ENCODE peak calls at places on chromosomes 3 and 15, in nine cellular contexts. S is heart left ventricle; Y is tibial nerve; R is tibial artery; N is CD8-positive, alpha-beta T cell; V is fibroblast of lung; M is HCT116; U is heart right ventricle; I is uterus. H is an unnamed sample. For H3K4me1 and H3K36me3, the result is how much of the 10 kb centered on the place peaks cover.

GRCh38 chr15:90845201-90845949 is 23.0 kb upstream of the FURIN start:
- DNase-seq in I (no peak), V (peak), N (no peak), U (no peak), R (no peak), S (peak), M (no peak), Y (no peak), H (peak)

GRCh38 chr15:92021765-92022164 is 168.3 kb downstream of the SLCO3A1 start:
- DNase-seq in U (no peak), S (no peak), V (no peak), Y (no peak), N (no peak), I (no peak), R (no peak), M (no peak), H (no peak)

GRCh38 chr3:124800511-124801374 is 70.5 kb downstream of the UMPS start:
- DNase-seq in V (peak), S (peak), N (no peak), I (peak), U (peak), M (no peak), R (no peak), Y (no peak), H (peak)

GRCh38 chr3:32276279-32276841 is 37.9 kb downstream of the CMTM8 start:
- DNase-seq in Y (no peak), M (no peak), V (no peak), S (no peak), I (no peak), R (no peak), U (no peak), N (no peak), H (no peak)

GRCh38 chr3:26622634-26623408 is at the start of gene LRRC3B:
- DNase-seq in U (no peak), I (no peak), S (no peak), N (no peak), M (no peak), V (no peak), Y (no peak), R (no peak), H (peak)

GRCh38 chr3:171790898-171791694 is 19.2 kb downstream of the PLD1 start:
- DNase-seq in I (no peak), Y (no peak), M (no peak), N (no peak), V (peak), R (no peak), S (no peak), U (no peak), H (no peak)

GRCh38 chr15:66928784-66929183 is 136.6 kb upstream of the SMAD3 start:
- DNase-seq in R (no peak), S (no peak), Y (no peak), V (no peak), N (no peak), I (no peak), U (no peak), M (no peak), H (no peak)

GRCh38 chr3:163490119-163490518 is 1588.2 kb downstream of the SI start:
- DNase-seq in Y (no peak), S (no peak), U (no peak), I (no peak), N (no peak), R (no peak), V (peak), M (peak), H (peak)

DNA sequence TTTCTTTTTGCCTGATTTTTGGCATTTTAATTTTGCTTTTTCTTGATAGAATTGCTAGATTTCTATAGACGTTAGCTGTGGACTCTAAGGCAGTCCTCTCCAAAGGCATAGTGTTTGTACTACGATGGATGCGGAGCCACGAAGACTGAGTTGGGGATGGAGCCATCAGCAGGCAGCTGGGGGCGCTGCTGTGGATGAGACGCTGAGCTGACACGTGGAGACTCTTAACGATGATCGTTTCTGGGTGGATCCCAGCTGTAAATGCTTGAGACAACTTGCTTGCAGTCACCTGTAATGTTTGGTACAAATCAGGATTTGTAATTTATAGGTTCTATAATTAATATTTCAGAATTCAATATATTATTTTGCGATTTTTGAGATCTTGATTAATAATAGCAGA is 13.3 kb upstream of the PPP1R2 start:
- DNase-seq in I (no peak), U (no peak), N (peak), V (no peak), M (no peak), S (no peak), R (no peak), Y (no peak), H (peak)
- TF ChIP-seq CTCF in I (no peak), U (peak), N (peak), V (peak), M (peak), S (no peak), R (no peak), Y (no peak), H (peak)

DNA sequence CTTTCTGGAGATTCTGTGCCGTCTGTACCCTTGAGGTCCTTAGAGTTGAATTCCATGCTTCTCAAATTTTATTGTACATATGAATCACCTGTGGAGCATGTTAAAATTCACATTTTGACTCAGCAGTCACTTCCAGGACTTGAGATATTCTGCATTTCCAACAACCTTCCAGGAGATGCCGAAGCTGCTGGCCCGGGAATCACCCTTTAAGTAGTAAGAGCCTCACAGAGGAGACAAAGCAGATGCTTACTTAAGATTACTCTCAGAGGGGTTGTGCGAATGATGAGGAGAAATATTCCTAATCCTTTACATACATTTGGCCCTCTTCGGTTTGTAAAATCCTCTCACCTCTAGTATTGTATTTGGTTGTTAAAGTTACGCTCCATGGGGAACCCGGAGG is 159.9 kb upstream of the BHLHE40 start:
- DNase-seq in S (no peak), Y (no peak), R (no peak), V (no peak), U (no peak), I (no peak), M (no peak), N (no peak), H (no peak)
- H3K4me1 ChIP-seq in S (under half), Y (under half), R (under half), V (under half), U (under half), I (under half), M (under half), N (under half), H (under half)

GRCh38 chr15:93047621-93048425 is 41.2 kb downstream of the RGMA start:
- DNase-seq in M (no peak), Y (no peak), S (no peak), U (no peak), R (no peak), I (no peak), V (no peak), N (peak), H (no peak)

GRCh38 chr15:93049914-93050534 is 39.0 kb downstream of the RGMA start:
- DNase-seq in I (no peak), Y (no peak), N (peak), M (no peak), U (no peak), R (no peak), V (no peak), S (no peak), H (no peak)

GRCh38 chr15:93048426-93048721 is 40.6 kb downstream of the RGMA start:
- DNase-seq in S (no peak), V (no peak), U (no peak), I (no peak), R (no peak), Y (no peak), N (no peak), M (no peak), H (no peak)

GRCh38 chr15:93049233-93049632 is 39.8 kb downstream of the RGMA start:
- DNase-seq in R (no peak), Y (no peak), N (no peak), U (no peak), V (no peak), M (no peak), S (no peak), I (no peak), H (no peak)

GRCh38 chr15:93048759-93049161 is 40.3 kb downstream of the RGMA start:
- DNase-seq in M (no peak), I (no peak), S (no peak), Y (no peak), U (no peak), N (peak), V (peak), R (no peak), H (peak)
- H3K36me3 ChIP-seq in M (under half), I (under half), S (under half), Y (half or more), U (under half), N (under half), V (under half), R (half or more), H (under half)

GRCh38 chr3:13881536-13882410 is 1.9 kb upstream of the WNT7A start:
- DNase-seq in R (peak), M (no peak), Y (no peak), U (no peak), V (no peak), N (no peak), S (no peak), I (no peak), H (no peak)

GRCh38 chr3:13879102-13879945 is 547 bp downstream of the WNT7A start:
- DNase-seq in V (no peak), I (no peak), S (no peak), M (no peak), R (no peak), N (no peak), U (no peak), Y (no peak), H (no peak)

GRCh38 chr3:13878711-13879101 is 1.2 kb downstream of the WNT7A start:
- DNase-seq in S (no peak), R (no peak), Y (no peak), I (no peak), V (no peak), N (no peak), M (no peak), U (no peak), H (no peak)

GRCh38 chr3:13880811-13881156 is 913 bp upstream of the WNT7A start:
- DNase-seq in I (no peak), S (no peak), V (no peak), M (no peak), R (no peak), U (no peak), N (no peak), Y (no peak), H (no peak)

GRCh38 chr3:13879946-13880810 is at the start of gene WNT7A:
- DNase-seq in I (no peak), U (no peak), S (no peak), R (peak), Y (no peak), M (no peak), N (peak), V (no peak), H (peak)
- TF ChIP-seq CTCF in I (peak), U (peak), S (peak), R (peak), Y (peak), M (peak), N (peak), V (no peak), H (peak)

GRCh38 chr3:129530331-129530761 is 1.9 kb downstream of the RHO start:
- DNase-seq in V (peak), U (no peak), I (no peak), S (no peak), R (no peak), M (no peak), Y (no peak), N (no peak), H (no peak)
- H3K4me1 ChIP-seq in V (under half), U (under half), I (under half), S (under half), R (under half), M (under half), Y (under half), N (under half), H (under half)

H was measured in A673.